ENCODE peak calls at places on chromosomes 12 and 14, in nine cellular contexts. G, R, O, I, L, H, B, W and M are unnamed samples. For H4K20me1, the result is how much of the 10 kb centered on the place peaks cover.

GRCh38 chr14:35047961-35048513 is 2.0 kb downstream of the FAM177A1 start:
- DNase-seq in O (no peak), L (no peak), H (no peak), G (no peak), B (no peak), W (no peak), I (no peak), R (no peak), M (no peak)

GRCh38 chr14:99918781-99919180 is 125.6 kb downstream of the EML1 start:
- DNase-seq in L (no peak), I (no peak), W (no peak), O (no peak), H (no peak), B (no peak), G (no peak), R (no peak), M (no peak)

GRCh38 chr14:60168841-60169240 is 3.6 kb upstream of the DHRS7 start:
- DNase-seq in G (no peak), O (no peak), B (no peak), W (no peak), L (no peak), I (no peak), R (no peak), H (no peak), M (no peak)

GRCh38 chr12:124754949-124755800 is 108.5 kb downstream of the SCARB1 start:
- DNase-seq in H (peak), I (peak), L (no peak), B (peak), R (no peak), G (no peak), W (peak), O (peak), M (peak)

GRCh38 chr12:23556661-23557060 is 392.8 kb downstream of the SOX5 start:
- DNase-seq in W (no peak), H (no peak), B (no peak), L (no peak), G (no peak), I (no peak), R (no peak), O (no peak), M (no peak)

GRCh38 chr12:113203852-113204760 is 17.2 kb upstream of the TPCN1 start:
- DNase-seq in L (no peak), O (no peak), I (no peak), H (no peak), G (no peak), W (no peak), B (no peak), R (no peak), M (no peak)

GRCh38 chr14:52439476-52439875 is 112.8 kb downstream of the TXNDC16 start:
- DNase-seq in I (no peak), W (no peak), R (no peak), G (no peak), B (no peak), H (peak), L (no peak), O (no peak), M (no peak)

GRCh38 chr12:73421832-73422231 is 1115.8 kb upstream of the ATXN7L3B start:
- DNase-seq in L (no peak), H (no peak), R (no peak), W (peak), I (no peak), G (peak), O (no peak), B (no peak), M (peak)

GRCh38 chr14:20848955-20849570 is 42.1 kb upstream of the RNASE3 start:
- DNase-seq in H (no peak), B (no peak), R (no peak), I (no peak), L (no peak), G (peak), O (peak), W (no peak), M (no peak)

GRCh38 chr12:77893918-77894317 is 63.2 kb downstream of the NAV3 start:
- DNase-seq in L (peak), I (peak), H (no peak), B (peak), O (no peak), W (no peak), R (no peak), G (peak), M (no peak)

GRCh38 chr14:69650948-69651369 is 39.6 kb downstream of the SUSD6 start:
- DNase-seq in H (no peak), R (no peak), B (no peak), O (no peak), L (no peak), G (peak), I (no peak), W (no peak), M (peak)

GRCh38 chr12:112843272-112843671 is 51.7 kb downstream of the RPH3A start:
- DNase-seq in H (peak), L (no peak), R (no peak), B (peak), I (no peak), O (no peak), W (no peak), G (no peak), M (no peak)

GRCh38 chr12:47207005-47207717 is 127.4 kb upstream of the AMIGO2 start:
- DNase-seq in O (no peak), L (no peak), R (peak), B (no peak), W (peak), I (no peak), G (no peak), H (no peak), M (no peak)

GRCh38 chr14:64541971-64542838 is 1.7 kb downstream of the HSPA2 start:
- DNase-seq in O (no peak), B (no peak), R (no peak), G (no peak), I (peak), L (no peak), W (no peak), H (no peak), M (peak)

GRCh38 chr14:88563845-88564244 is 1.0 kb downstream of the ZC3H14 start:
- DNase-seq in W (no peak), G (no peak), R (no peak), H (no peak), B (no peak), I (peak), L (no peak), O (peak), M (peak)

GRCh38 chr12:12800406-12801180 is 12.6 kb upstream of the DDX47 start:
- DNase-seq in R (no peak), L (no peak), B (peak), O (no peak), I (no peak), W (no peak), G (peak), H (no peak), M (peak)

GRCh38 chr12:107610030-107610859 is 75.4 kb upstream of the PWP1 start:
- DNase-seq in G (peak), O (peak), H (peak), L (no peak), B (peak), W (peak), I (peak), R (peak), M (peak)

GRCh38 chr12:114168061-114168460 is 201.9 kb upstream of the RBM19 start:
- DNase-seq in H (no peak), B (no peak), L (no peak), O (no peak), R (no peak), I (no peak), G (no peak), W (no peak), M (peak)

GRCh38 chr12:26736563-26737486 is 96.2 kb downstream of the ITPR2 start:
- DNase-seq in G (peak), R (no peak), O (no peak), B (no peak), I (no peak), H (no peak), W (no peak), L (no peak), M (peak)

GRCh38 chr12:64735447-64735846 is 23.8 kb downstream of the GNS start:
- DNase-seq in I (no peak), B (no peak), O (no peak), G (no peak), L (no peak), R (no peak), W (no peak), H (no peak), M (peak)

GRCh38 chr14:100239200-100239839 is 376 bp downstream of the YY1 start:
- DNase-seq in O (no peak), G (no peak), W (no peak), R (no peak), H (no peak), L (no peak), I (no peak), B (peak), M (peak)

GRCh38 chr12:6899837-6900519 is 4.6 kb upstream of the LRRC23 start:
- DNase-seq in W (no peak), G (no peak), O (no peak), H (no peak), B (no peak), R (no peak), I (peak), L (no peak), M (peak)

GRCh38 chr12:46556105-46556559 is 183.6 kb upstream of the SLC38A2 start:
- DNase-seq in G (peak), R (no peak), H (no peak), O (no peak), L (peak), B (no peak), W (peak), I (no peak), M (peak)

GRCh38 chr14:23138173-23138535 is 19.1 kb upstream of the CEBPE start:
- DNase-seq in G (no peak), L (no peak), H (no peak), W (no peak), O (no peak), R (no peak), I (no peak), B (no peak), M (peak)

GRCh38 chr14:104176611-104177010 is 38.2 kb downstream of the KIF26A start:
- DNase-seq in G (no peak), B (no peak), W (no peak), R (no peak), I (no peak), H (no peak), L (no peak), O (no peak), M (no peak)

GRCh38 chr14:65446159-65446558 is 33.6 kb downstream of the FUT8 start:
- DNase-seq in R (no peak), O (peak), H (no peak), I (no peak), W (no peak), B (no peak), L (no peak), G (no peak), M (peak)

GRCh38 chr12:100375023-100375737 is 18.3 kb downstream of the SLC17A8 start:
- DNase-seq in I (peak), O (peak), L (no peak), R (no peak), G (no peak), H (no peak), W (no peak), B (no peak), M (peak)
- H3K4me2 ChIP-seq in I (no peak), O (peak), L (no peak), R (no peak), G (no peak), H (no peak), W (no peak), B (no peak), M (peak)

GRCh38 chr12:53569174-53569557 is 57.0 kb downstream of the ATF7 start:
- DNase-seq in O (no peak), G (peak), L (no peak), I (peak), R (no peak), H (no peak), W (no peak), B (no peak), M (peak)
- TF ChIP-seq EZH2phosphoT487 in O (no peak), G (no peak), L (no peak), I (no peak), R (no peak), H (no peak), W (no peak), B (no peak), M (no peak)

DNA sequence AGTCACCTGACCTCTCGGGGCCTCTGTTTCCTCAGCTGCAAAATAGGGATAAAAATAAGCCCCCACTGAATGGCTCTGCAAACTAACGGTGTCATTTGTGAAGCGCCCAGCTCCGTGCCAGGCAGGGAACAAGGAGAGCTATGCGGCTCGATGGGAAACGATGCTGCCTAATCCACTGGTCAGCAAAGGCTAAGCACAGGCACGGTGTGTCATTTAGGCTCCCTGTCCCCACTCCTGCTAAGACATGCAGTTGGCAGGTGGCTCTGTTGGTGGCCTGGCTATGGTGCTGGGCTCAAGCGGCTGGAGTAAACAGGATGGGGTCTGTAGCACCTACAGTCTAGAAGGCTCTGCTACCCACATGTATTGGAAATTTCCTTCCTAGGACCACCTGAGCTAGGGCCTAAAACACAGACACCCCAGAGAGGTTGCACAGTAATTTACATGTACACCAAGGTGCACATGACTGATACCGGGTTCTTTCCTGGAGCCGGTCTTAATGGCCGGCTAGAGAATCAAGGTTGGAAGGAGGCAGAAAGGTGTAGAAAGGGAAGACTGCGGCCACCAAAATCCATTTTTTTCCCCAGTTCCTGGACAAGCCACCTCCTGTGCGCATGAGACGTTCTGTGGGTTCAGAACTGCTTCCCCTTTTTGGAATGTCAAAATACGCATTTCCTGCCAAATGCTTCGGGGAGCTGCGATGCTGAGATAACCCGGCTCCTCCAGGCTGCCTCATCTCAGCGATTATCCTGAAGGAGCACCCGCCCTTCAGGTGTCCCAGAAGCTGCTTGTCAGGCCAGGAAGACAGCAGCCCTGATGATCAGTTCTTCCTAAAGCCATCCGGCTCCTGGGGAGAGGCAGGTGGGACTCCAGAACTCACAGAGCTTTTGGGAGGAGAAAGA is 1.0 kb downstream of the CACNA2D4 start:
- DNase-seq in R (no peak), I (no peak), O (no peak), G (no peak), L (no peak), B (peak), W (no peak), H (peak), M (no peak)
- H4K20me1 ChIP-seq in R (under half), I (under half), O (under half), G (under half), L (under half), B (under half), W (under half), H (under half), M (under half)

DNA sequence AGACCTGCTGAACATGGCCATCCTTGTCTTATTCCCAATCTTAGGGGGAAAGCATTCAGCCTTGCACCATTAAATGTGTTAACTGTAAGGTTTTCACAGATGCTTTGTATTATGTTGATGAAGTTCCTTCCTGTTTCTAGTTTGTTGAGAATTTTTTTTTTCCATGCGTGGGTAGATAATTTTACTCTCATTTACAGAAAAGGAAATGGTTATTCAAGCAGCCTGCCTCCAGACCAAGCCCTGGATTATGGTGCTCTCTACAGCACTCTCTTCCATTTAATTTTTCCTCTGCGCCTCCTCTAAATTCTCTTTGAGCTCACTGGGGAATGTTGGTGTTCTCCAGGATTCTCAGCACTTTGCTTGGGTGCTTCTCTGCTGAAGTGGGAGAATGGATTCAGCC is 179.3 kb upstream of the PZP start:
- DNase-seq in O (no peak), I (no peak), W (no peak), L (no peak), R (no peak), B (no peak), G (no peak), H (no peak), M (no peak)
- H3K4me2 ChIP-seq in O (no peak), I (no peak), W (no peak), L (no peak), R (no peak), B (no peak), G (no peak), H (no peak), M (no peak)

DNA sequence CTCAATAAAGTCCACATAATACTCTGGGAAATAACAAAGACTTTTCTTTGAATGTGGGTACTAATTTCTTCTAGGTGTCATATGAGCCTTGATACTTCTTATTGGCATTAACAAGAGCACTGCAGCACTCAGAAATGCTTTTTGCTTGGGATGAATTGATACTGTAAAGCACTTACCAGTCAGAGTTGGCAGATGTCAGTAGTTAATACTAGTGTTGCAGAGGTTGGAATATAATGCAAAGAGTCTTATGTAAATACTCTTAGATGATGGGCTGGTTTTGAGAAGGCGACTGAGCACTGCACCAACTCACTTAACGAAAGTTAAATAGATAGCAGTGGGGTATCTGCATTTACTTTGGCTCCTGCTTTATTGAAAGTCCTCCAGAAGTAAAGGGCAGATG is 25.6 kb upstream of the MBIP start:
- DNase-seq in L (no peak), I (no peak), W (no peak), O (no peak), H (no peak), B (no peak), G (no peak), R (no peak), M (no peak)
- TF ChIP-seq EZH2phosphoT487 in L (no peak), I (no peak), W (no peak), O (no peak), H (no peak), B (no peak), G (no peak), R (no peak), M (no peak)

GRCh38 chr12:90008277-90008676 is 299.6 kb upstream of the ATP2B1 start:
- DNase-seq in L (no peak), R (no peak), O (no peak), G (no peak), W (no peak), H (no peak), B (no peak), I (no peak), M (no peak)

GRCh38 chr12:90000721-90001120 is 292.1 kb upstream of the ATP2B1 start:
- DNase-seq in R (no peak), W (no peak), G (no peak), H (no peak), L (no peak), I (no peak), O (no peak), B (no peak), M (no peak)

GRCh38 chr12:89999699-90000505 is 291.3 kb upstream of the ATP2B1 start:
- DNase-seq in W (no peak), R (no peak), H (no peak), G (no peak), B (no peak), I (no peak), L (no peak), O (no peak), M (peak)

GRCh38 chr12:90003688-90004087 is 295.1 kb upstream of the ATP2B1 start:
- DNase-seq in L (no peak), O (no peak), B (no peak), I (no peak), R (no peak), H (no peak), W (no peak), G (no peak), M (no peak)

DNA sequence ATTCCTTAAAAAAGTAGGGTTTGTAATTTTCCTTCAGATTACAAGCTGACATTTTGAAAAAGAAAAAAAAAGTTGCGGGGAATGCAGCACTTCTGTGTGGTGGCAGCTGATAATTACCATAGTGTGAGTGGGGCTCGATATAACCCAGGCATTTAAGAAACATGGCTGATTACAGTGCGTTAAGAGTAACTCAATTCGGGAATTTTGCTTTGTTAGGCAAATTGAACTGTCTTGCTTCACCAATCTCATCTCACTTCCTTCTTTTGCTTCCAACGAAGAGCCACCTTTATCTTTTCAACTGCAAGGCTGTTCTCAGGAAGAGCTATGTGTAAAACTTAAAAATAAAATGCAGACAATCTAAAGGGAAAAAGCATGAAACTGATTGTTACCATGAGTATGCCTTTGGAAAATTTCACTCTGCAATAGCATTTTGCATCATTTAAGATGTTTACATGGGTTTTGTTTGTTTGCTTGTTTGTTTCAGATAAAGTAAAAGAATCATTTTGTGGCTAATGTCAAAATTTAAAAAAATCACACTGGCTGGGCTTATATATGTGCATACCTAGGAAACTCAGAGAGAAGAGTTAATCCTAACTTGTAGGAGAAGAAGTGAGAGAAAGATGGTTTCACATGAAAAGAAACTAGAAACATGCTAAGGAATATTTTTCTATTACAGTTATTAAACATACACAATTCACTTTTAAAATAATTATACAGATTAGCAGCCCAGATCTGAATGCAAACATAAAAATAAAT is 295.9 kb upstream of the ATP2B1 start:
- DNase-seq in R (peak), O (no peak), W (no peak), G (no peak), I (peak), H (no peak), L (no peak), B (no peak), M (no peak)
- H4K20me1 ChIP-seq in R (under half), O (under half), W (under half), G (under half), I (under half), H (under half), L (under half), B (under half), M (under half)

GRCh38 chr12:94404854-94405253 is 54.8 kb downstream of the CEP83 start:
- DNase-seq in O (no peak), R (no peak), L (no peak), H (no peak), W (no peak), G (no peak), B (no peak), I (no peak), M (no peak)

GRCh38 chr12:94401326-94401725 is 58.3 kb downstream of the CEP83 start:
- DNase-seq in W (no peak), H (no peak), B (no peak), R (no peak), O (no peak), G (no peak), L (no peak), I (no peak), M (no peak)

GRCh38 chr12:94405378-94406116 is 54.1 kb downstream of the CEP83 start:
- DNase-seq in G (no peak), H (no peak), B (no peak), O (no peak), R (peak), L (no peak), W (peak), I (no peak), M (peak)
- H3K4me2 ChIP-seq in G (no peak), H (no peak), B (peak), O (no peak), R (peak), L (no peak), W (peak), I (no peak), M (peak)